ENCODE peak calls at places on chromosome 3, in six cellular contexts. K, X, Z, G, U and N are unnamed samples.

GRCh38 chr3:194518652-194519051 is 31.9 kb upstream of the ATP13A3 start:
- DNase-seq in K (no peak), X (no peak), Z (no peak), G (no peak), U (no peak), N (no peak)

GRCh38 chr3:131328739-131329138 is 52.8 kb upstream of the NUDT16 start:
- DNase-seq in K (no peak), X (no peak), Z (no peak), G (no peak), U (no peak), N (no peak)

GRCh38 chr3:193589129-193589528 is 3.9 kb upstream of the OPA1 start:
- DNase-seq in K (no peak), X (no peak), Z (no peak), G (no peak), U (no peak), N (no peak)

GRCh38 chr3:42830437-42831320 is 21.4 kb downstream of the ACKR2 start:
- DNase-seq in K (no peak), X (no peak), Z (peak; percentile 78), G (no peak), U (peak; percentile 37), N (no peak)

GRCh38 chr3:82085811-82086475 is 324.5 kb upstream of the GBE1 start:
- DNase-seq in K (no peak), X (peak; percentile 70), Z (no peak), G (no peak), U (no peak), N (no peak)

GRCh38 chr3:47664519-47664918 is 85.9 kb upstream of the CSPG5 start:
- DNase-seq in K (no peak), X (no peak), Z (peak; percentile 14), G (peak; percentile 6), U (peak; percentile 37), N (no peak)

GRCh38 chr3:45332493-45332892 is 55.9 kb upstream of the LARS2 start:
- DNase-seq in K (no peak), X (no peak), Z (no peak), G (no peak), U (no peak), N (no peak)

GRCh38 chr3:123422457-123422856 is 26.4 kb downstream of the ADCY5 start:
- DNase-seq in K (no peak), X (no peak), Z (no peak), G (no peak), U (no peak), N (no peak)

GRCh38 chr3:145094355-145094941 is 1066.5 kb downstream of the PLOD2 start:
- DNase-seq in K (no peak), X (peak; percentile 82), Z (no peak), G (peak; percentile 1), U (peak; percentile 25), N (peak; percentile 7)

GRCh38 chr3:52268036-52268435 is 10.4 kb downstream of the WDR82 start:
- DNase-seq in K (no peak), X (no peak), Z (no peak), G (no peak), U (no peak), N (no peak)

GRCh38 chr3:10008588-10009344 is 17.5 kb upstream of the FANCD2 start:
- DNase-seq in K (peak; percentile 87), X (peak; percentile 72), Z (peak; percentile 58), G (peak; percentile 56), U (peak; percentile 67), N (peak; percentile 51)
- TF ChIP-seq POLR2A in K (peak; percentile 32), X (peak; percentile 28), Z (peak; percentile 49), G (no peak), U (peak; percentile 25), N (no peak)

GRCh38 chr3:114394551-114394950 is 100.7 kb downstream of the TIGIT start:
- DNase-seq in K (no peak), X (no peak), Z (no peak), G (no peak), U (no peak), N (no peak)
- TF ChIP-seq POLR2A in K (no peak), X (no peak), Z (no peak), G (no peak), U (no peak), N (no peak)

DNA sequence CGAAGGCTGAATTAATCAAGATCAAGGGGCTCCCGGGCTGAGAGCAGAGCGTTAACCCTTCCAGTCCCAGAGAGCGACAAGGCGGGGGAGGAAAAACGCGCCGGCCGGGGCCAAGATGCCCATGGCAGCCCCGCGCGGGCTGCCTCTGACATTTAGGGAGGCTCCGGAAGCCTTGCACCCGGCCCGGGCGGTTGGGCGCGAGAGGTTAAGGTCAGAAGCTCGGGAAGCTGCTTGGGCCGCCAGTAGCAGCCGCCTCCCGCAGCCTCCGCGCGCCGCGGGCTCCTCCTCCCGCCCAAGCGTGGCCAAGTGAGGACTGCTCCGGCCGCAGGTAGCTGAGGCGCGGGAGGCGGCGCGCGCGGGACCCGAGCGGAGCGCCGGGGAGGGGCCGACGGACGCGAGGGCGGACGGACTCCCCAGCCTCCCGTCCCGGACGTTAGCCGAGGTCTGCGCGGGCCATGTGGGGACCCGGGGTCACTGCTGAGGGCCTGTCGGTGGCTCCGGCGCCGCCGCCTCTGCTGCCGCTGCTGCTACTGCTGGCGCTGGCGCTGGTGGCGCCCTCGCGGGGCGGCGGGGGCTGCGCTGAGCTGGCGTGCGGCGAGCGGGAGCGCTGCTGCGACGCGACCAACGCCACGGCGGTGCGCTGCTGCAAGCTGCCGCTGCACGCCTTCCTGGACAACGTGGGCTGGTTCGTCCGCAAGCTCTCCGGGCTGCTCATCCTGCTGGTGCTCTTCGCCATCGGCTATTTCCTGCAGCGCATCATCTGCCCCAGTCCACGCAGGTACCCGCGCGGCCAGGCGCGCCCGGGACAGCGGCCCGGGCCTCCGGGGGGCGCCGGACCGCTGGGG is at the start of gene C3orf80:
- DNase-seq in K (no peak), X (peak; percentile 57), Z (peak; percentile 12), G (peak; percentile 57), U (peak; percentile 66), N (peak; percentile 31)
- TF ChIP-seq POLR2A in K (no peak), X (no peak), Z (no peak), G (no peak), U (peak; percentile 44), N (no peak)

DNA sequence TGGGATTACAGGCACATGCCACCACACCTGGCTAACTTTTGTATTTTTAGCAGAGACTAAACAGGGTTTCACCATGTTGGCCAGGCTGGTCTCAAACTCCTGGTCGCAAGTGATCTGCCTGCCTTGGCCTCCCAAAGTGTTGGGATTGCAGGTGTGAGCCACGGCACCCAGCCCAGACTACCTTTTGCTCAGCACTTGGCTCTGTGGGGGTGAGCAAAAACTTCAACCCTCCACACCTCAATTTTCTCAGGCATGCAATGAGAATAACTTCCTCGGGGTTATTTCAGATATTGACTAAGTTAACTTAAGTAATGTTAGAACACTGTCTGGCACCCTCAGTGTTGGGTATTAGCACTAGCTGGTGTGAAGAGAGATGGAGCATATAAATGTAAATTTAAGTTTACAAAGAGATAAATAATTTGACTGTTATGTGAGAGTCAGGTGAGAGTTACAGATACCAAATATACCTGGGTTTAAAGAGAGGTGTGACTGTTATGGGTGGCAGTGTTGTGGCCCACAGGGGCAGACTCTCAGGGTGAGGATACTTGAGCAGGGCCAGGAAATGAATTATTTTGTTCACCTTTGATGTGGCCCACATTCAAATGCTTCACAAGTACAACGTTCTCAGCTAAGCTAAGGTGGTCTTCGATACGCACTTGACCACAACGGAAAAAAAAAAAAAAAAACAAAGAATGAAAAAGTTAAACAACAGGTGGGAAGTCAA is 29.0 kb downstream of the CPOX start:
- DNase-seq in K (no peak), X (no peak), Z (no peak), G (no peak), U (no peak), N (no peak)
- TF ChIP-seq POLR2A in K (no peak), X (no peak), Z (no peak), G (no peak), U (no peak), N (no peak)

GRCh38 chr3:187743195-187744141 is 1.8 kb downstream of the BCL6 start:
- DNase-seq in K (peak; percentile 76), X (peak; percentile 39), Z (no peak), G (no peak), U (peak; percentile 6), N (no peak)
- TF ChIP-seq POLR2A in K (no peak), X (no peak), Z (peak; percentile 20), G (no peak), U (no peak), N (no peak)

GRCh38 chr3:28903171-28903601 is 377.7 kb upstream of the RBMS3 start:
- DNase-seq in K (no peak), X (no peak), Z (no peak), G (no peak), U (no peak), N (no peak)

GRCh38 chr3:28906561-28907310 is 374.1 kb upstream of the RBMS3 start:
- DNase-seq in K (no peak), X (no peak), Z (no peak), G (no peak), U (no peak), N (no peak)

GRCh38 chr3:28905798-28906197 is 375.1 kb upstream of the RBMS3 start:
- DNase-seq in K (no peak), X (no peak), Z (no peak), G (no peak), U (no peak), N (no peak)

GRCh38 chr3:28900301-28900700 is 380.6 kb upstream of the RBMS3 start:
- DNase-seq in K (no peak), X (no peak), Z (no peak), G (no peak), U (no peak), N (no peak)

DNA sequence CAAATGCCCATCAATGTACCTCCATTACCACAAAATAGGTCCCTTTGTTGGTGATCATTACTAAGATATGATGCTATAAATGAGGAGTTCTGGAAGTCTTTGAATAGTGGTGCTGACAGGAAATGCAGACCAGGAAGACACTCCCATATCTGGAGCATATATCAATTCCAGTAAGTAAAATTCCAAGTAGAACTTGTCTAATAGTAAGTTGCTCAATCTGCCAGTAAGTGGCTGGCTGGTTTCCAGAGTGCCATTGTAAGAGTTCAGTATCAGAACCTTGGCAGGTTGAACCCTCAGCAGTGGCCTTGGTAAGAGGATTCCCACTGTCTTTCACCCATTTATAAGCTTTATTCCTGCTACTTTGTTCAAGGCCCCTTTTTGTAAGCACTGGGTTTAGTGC is 379.8 kb upstream of the RBMS3 start:
- DNase-seq in K (no peak), X (no peak), Z (no peak), G (no peak), U (no peak), N (no peak)
- TF ChIP-seq POLR2A in K (no peak), X (no peak), Z (no peak), G (no peak), U (no peak), N (no peak)

GRCh38 chr3:101850327-101851048 is 1.2 kb downstream of the NFKBIZ start:
- DNase-seq in K (no peak), X (peak; percentile 53), Z (no peak), G (no peak), U (no peak), N (no peak)
- TF ChIP-seq POLR2A in K (no peak), X (no peak), Z (no peak), G (no peak), U (no peak), N (no peak)